ENCODE peak calls at places on chromosomes 3 and 15, in four cellular contexts. X is iPS DF 6.9, J is SJSA1, O is adrenal gland. D is an unnamed sample.

GRCh38 chr3:144652573-144652972 is 681.0 kb downstream of the DIPK2A start:
- DNase-seq in X (no peak), J (no peak), O (no peak), D (no peak)

GRCh38 chr15:52735231-52736089 is 54.7 kb downstream of the ONECUT1 start:
- DNase-seq in X (peak; percentile 54), J (peak; percentile 63), O (peak; percentile 88), D (no peak)

GRCh38 chr15:89187301-89187700 is 34.1 kb downstream of the RLBP1 start:
- DNase-seq in X (no peak), J (no peak), O (no peak), D (no peak)

GRCh38 chr3:181382656-181383055 is 329.1 kb upstream of the SOX2 start:
- DNase-seq in X (no peak), J (no peak), O (no peak), D (peak; percentile 69)

GRCh38 chr3:107987036-107987557 is 103.7 kb downstream of the CD47 start:
- DNase-seq in X (no peak), J (peak; percentile 66), O (peak; percentile 96), D (no peak)

GRCh38 chr3:42501681-42502428 is 588 bp upstream of the VIPR1 start:
- DNase-seq in X (no peak), J (peak; percentile 37), O (peak; percentile 73), D (peak; percentile 87)

GRCh38 chr3:9033867-9034266 is 70.6 kb upstream of the RAD18 start:
- DNase-seq in X (no peak), J (no peak), O (no peak), D (no peak)

GRCh38 chr15:77853008-77853328 is 220.3 kb upstream of the LINGO1 start:
- DNase-seq in X (no peak), J (no peak), O (no peak), D (peak; percentile 26)

GRCh38 chr15:66921319-66921718 is 144.1 kb upstream of the SMAD3 start:
- DNase-seq in X (no peak), J (no peak), O (no peak), D (no peak)

GRCh38 chr3:128380719-128381118 is 86.0 kb downstream of the DNAJB8 start:
- DNase-seq in X (no peak), J (no peak), O (no peak), D (no peak)

GRCh38 chr3:133588784-133589465 is 15.4 kb downstream of the CDV3 start:
- DNase-seq in X (no peak), J (no peak), O (no peak), D (no peak)

GRCh38 chr3:27758083-27758482 is 36.0 kb upstream of the EOMES start:
- DNase-seq in X (no peak), J (no peak), O (peak; percentile 80), D (no peak)

GRCh38 chr3:155560594-155560993 is 184.3 kb downstream of the PLCH1 start:
- DNase-seq in X (no peak), J (peak; percentile 52), O (no peak), D (no peak)

GRCh38 chr3:64445318-64446300 is 220.3 kb upstream of the PRICKLE2 start:
- DNase-seq in X (peak; percentile 33), J (peak; percentile 60), O (no peak), D (peak; percentile 86)

GRCh38 chr3:146189519-146190173 is 28.7 kb upstream of the PLOD2 start:
- DNase-seq in X (peak; percentile 43), J (no peak), O (peak; percentile 65), D (no peak)

GRCh38 chr3:8223766-8224165 is 277.9 kb upstream of the LMCD1 start:
- DNase-seq in X (no peak), J (no peak), O (peak; percentile 60), D (no peak)

GRCh38 chr15:46933332-46933731 is 784.0 kb upstream of the SEMA6D start:
- DNase-seq in X (no peak), J (no peak), O (no peak), D (no peak)

GRCh38 chr3:32037932-32038271 is 56.4 kb downstream of the ZNF860 start:
- DNase-seq in X (no peak), J (no peak), O (no peak), D (no peak)

GRCh38 chr3:132311860-132312259 is 5.3 kb upstream of the ACP3 start:
- DNase-seq in X (no peak), J (no peak), O (no peak), D (no peak)

GRCh38 chr3:46538803-46539442 is 27.2 kb downstream of the LRRC2 start:
- DNase-seq in X (no peak), J (peak; percentile 49), O (peak; percentile 66), D (peak; percentile 73)
- H3K4me3 ChIP-seq in X (no peak overlapping the region), J (no peak overlapping the region), O (no peak overlapping the region), D (peak overlapping the region; percentile 11)

GRCh38 chr15:101043011-101043410 is 123.9 kb downstream of the LRRK1 start:
- DNase-seq in X (no peak), J (peak; percentile 15), O (peak; percentile 35), D (no peak)
- H3K36me3 ChIP-seq in X (no peaks in the 10 kb centered on the region), J (peaks cover 18% of the 10 kb centered on the region), O (no peaks in the 10 kb centered on the region), D (peaks cover 15% of the 10 kb centered on the region)

GRCh38 chr3:105610473-105610872 is 243.8 kb downstream of the ALCAM start:
- DNase-seq in X (no peak), J (no peak), O (no peak), D (no peak)

GRCh38 chr3:105615814-105616213 is 249.1 kb downstream of the ALCAM start:
- DNase-seq in X (no peak), J (no peak), O (no peak), D (no peak)

GRCh38 chr3:105614288-105615030 is 247.8 kb downstream of the ALCAM start:
- DNase-seq in X (no peak), J (no peak), O (no peak), D (no peak)

GRCh38 chr3:105611304-105612192 is 244.8 kb downstream of the ALCAM start:
- DNase-seq in X (no peak), J (no peak), O (no peak), D (no peak)

DNA sequence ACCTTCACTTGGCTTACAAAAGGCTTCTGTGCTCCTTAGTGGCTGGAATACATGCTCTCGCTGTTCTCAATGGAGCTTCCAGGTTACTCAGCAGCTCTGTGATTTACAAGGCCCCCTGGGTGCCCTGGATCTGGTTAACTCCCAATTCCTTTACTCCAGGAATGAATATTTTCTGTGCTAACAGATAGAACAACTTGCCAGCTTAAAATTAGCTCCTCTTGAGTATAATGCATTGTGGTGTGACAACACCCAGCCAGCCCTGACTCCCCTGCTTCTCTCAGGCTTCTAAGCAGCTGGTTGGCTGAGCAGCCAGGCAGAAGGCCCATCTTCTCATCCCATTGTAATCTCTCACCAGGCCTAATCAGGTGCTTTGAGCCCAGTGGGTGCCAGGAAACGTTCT is 246.4 kb downstream of the ALCAM start:
- DNase-seq in X (no peak), J (no peak), O (no peak), D (no peak)
- H3K27me3 ChIP-seq in X (no peaks in the 10 kb centered on the region), J (no peaks in the 10 kb centered on the region), O (no peaks in the 10 kb centered on the region), D (no peaks in the 10 kb centered on the region)

DNA sequence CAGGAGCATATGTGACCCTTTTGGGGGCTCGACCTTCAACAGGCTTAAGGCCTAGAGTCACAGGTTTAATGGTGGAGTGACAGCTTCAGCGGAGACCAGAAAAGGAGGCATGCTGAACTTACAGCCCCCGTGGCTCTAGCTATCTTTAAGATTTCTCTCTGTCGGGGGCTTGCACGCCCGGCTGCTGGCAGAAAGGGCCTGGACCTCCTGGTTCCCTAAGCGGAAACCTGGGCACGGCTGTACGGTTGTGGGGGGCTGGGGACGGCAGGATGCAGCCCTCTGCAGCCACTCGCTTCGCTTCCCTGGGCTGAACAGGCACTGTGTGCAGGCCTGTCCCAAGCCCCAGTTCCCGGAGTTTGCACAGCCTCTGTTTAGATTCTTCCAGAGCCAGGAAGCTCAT is 513 bp upstream of the CACNA2D2 start:
- DNase-seq in X (no peak), J (no peak), O (no peak), D (no peak)
- H3K4me3 ChIP-seq in X (peak overlapping the region; percentile 36), J (no peak overlapping the region), O (no peak overlapping the region), D (peak overlapping the region; percentile 58)

GRCh38 chr15:85726446-85726845 is 68.3 kb downstream of the KLHL25 start:
- DNase-seq in X (no peak), J (no peak), O (no peak), D (no peak)
- H3K36me3 ChIP-seq in X (peaks cover 7% of the 10 kb centered on the region), J (peaks cover 85% of the 10 kb centered on the region), O (peaks cover 82% of the 10 kb centered on the region), D (peaks cover 100% of the 10 kb centered on the region)

GRCh38 chr3:138433892-138434275 is 532 bp upstream of the ESYT3 start:
- DNase-seq in X (no peak), J (no peak), O (no peak), D (no peak)
- H3K27me3 ChIP-seq in X (peaks cover 17% of the 10 kb centered on the region), J (peaks cover 10% of the 10 kb centered on the region), O (peaks cover 28% of the 10 kb centered on the region), D (peaks cover 37% of the 10 kb centered on the region)

GRCh38 chr15:45635763-45636292 is 999 bp downstream of the SQOR start:
- DNase-seq in X (no peak), J (no peak), O (peak; percentile 48), D (no peak)
- H3K4me3 ChIP-seq in X (no peak overlapping the region), J (peak overlapping the region; percentile 47), O (no peak overlapping the region), D (peak overlapping the region; percentile 87)

GRCh38 chr15:101642361-101642760 is 9.8 kb downstream of the TM2D3 start:
- DNase-seq in X (no peak), J (no peak), O (no peak), D (no peak)
- H3K36me3 ChIP-seq in X (peaks cover 4% of the 10 kb centered on the region), J (peaks cover 75% of the 10 kb centered on the region), O (peaks cover 55% of the 10 kb centered on the region), D (peaks cover 79% of the 10 kb centered on the region)

DNA sequence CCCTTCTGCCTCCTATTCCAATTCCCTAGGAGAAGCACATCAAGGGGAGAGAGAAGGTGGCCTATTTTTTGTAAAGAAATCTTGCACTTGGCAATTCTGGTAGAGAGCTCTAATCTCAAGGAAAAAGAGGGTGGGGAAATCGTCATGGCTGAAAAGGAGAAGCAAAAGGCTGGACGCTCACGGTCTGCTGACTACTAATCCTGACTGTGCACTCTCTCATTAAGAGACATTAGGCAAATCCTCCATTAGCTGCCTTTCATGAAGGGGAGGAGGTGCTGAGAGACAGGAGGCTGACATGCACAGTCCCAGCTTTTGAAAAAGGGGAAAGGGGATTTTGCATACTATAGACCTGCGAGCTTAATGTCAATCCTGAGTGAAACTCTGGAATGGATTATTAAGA is 170.0 kb downstream of the NR2F2 start:
- DNase-seq in X (no peak), J (no peak), O (no peak), D (no peak)
- H3K27me3 ChIP-seq in X (no peaks in the 10 kb centered on the region), J (no peaks in the 10 kb centered on the region), O (no peaks in the 10 kb centered on the region), D (no peaks in the 10 kb centered on the region)